ENCODE peak calls at places on chromosomes 16 and 17, in four cellular contexts. N is PC-3, W is K562, M is neural progenitor cell. O is an unnamed sample. For H3K4me1, the result is how much of the 10 kb centered on the place peaks cover.

GRCh38 chr16:1876468-1876867 is 4.5 kb upstream of the MEIOB start:
- DNase-seq in M (no peak), W (no peak), N (no peak), O (no peak)

GRCh38 chr17:34798581-34798980 is 162.7 kb downstream of the CCT6B start:
- DNase-seq in N (no peak), W (no peak), M (peak), O (no peak)

GRCh38 chr16:1545044-1545736 is 11.7 kb downstream of the TMEM204 start:
- DNase-seq in M (no peak), W (no peak), N (no peak), O (no peak)

GRCh38 chr16:4388275-4389021 is 16.8 kb downstream of the VASN start:
- DNase-seq in N (no peak), M (no peak), W (no peak), O (no peak)

GRCh38 chr17:32267690-32268205 is 2.1 kb downstream of the RHBDL3 start:
- DNase-seq in N (no peak), M (peak), W (no peak), O (no peak)

GRCh38 chr17:37711113-37711512 is 33.7 kb downstream of the HNF1B start:
- DNase-seq in W (no peak), N (no peak), M (no peak), O (no peak)

GRCh38 chr16:83660282-83660681 is 147.5 kb upstream of the HSBP1 start:
- DNase-seq in M (no peak), W (no peak), N (no peak), O (no peak)

GRCh38 chr16:2783581-2784375 is 3.6 kb downstream of the PRSS33 start:
- DNase-seq in N (no peak), W (no peak), M (no peak), O (no peak)

GRCh38 chr17:36529121-36529520 is 5.5 kb downstream of the MYO19 start:
- DNase-seq in M (no peak), W (peak), N (peak), O (no peak)

GRCh38 chr16:49700222-49700927 is 155.5 kb downstream of the ZNF423 start:
- DNase-seq in N (no peak), W (no peak), M (peak), O (peak)

GRCh38 chr17:21039839-21040575 is 2.8 kb downstream of the USP22 start:
- DNase-seq in M (peak), W (peak), N (peak), O (peak)

GRCh38 chr16:52078716-52079655 is 468.0 kb downstream of the TOX3 start:
- DNase-seq in N (no peak), M (no peak), W (no peak), O (no peak)

GRCh38 chr16:30041841-30042240 is 10.8 kb upstream of the TLCD3B start:
- DNase-seq in N (peak), W (peak), M (no peak), O (no peak)

GRCh38 chr17:67821871-67822367 is 3.4 kb upstream of the BPTF start:
- DNase-seq in M (no peak), W (no peak), N (no peak), O (no peak)

GRCh38 chr17:56896968-56897359 is 16.9 kb downstream of the TRIM25 start:
- DNase-seq in W (no peak), M (no peak), N (peak), O (peak)

GRCh38 chr16:70691223-70692129 is 5.6 kb upstream of the MTSS2 start:
- DNase-seq in M (peak), W (no peak), N (no peak), O (peak)

GRCh38 chr16:59633996-59634579 is 900.0 kb upstream of the GOT2 start:
- DNase-seq in M (no peak), W (no peak), N (peak), O (no peak)

GRCh38 chr16:15516609-15517008 is 82.2 kb downstream of the BMERB1 start:
- DNase-seq in M (no peak), N (no peak), W (no peak), O (no peak)

GRCh38 chr17:45147102-45147580 is 1.1 kb upstream of the HEXIM1 start:
- DNase-seq in M (peak), N (no peak), W (peak), O (no peak)

GRCh38 chr17:45170976-45171337 is 9.3 kb downstream of the HEXIM2 start:
- DNase-seq in W (no peak), N (peak), M (no peak), O (peak)

GRCh38 chr17:67602974-67603373 is 114.8 kb upstream of the NOL11 start:
- DNase-seq in W (peak), N (peak), M (peak), O (peak)

GRCh38 chr17:66837883-66838665 is 3.2 kb downstream of the CACNG5 start:
- DNase-seq in N (no peak), M (no peak), W (no peak), O (no peak)

GRCh38 chr16:50335198-50335958 is 33.4 kb downstream of the BRD7 start:
- DNase-seq in N (no peak), W (peak), M (no peak), O (no peak)

GRCh38 chr16:50989047-50989446 is 162.0 kb downstream of the SALL1 start:
- DNase-seq in M (no peak), N (no peak), W (no peak), O (no peak)

GRCh38 chr17:30244853-30245385 is 9.4 kb upstream of the SLC6A4 start:
- DNase-seq in W (peak), M (no peak), N (peak), O (no peak)

GRCh38 chr16:57284206-57284951 is at the start of gene PLLP:
- DNase-seq in W (peak), N (peak), M (peak), O (peak)

GRCh38 chr17:3845361-3845753 is 689 bp downstream of the NCBP3 start:
- DNase-seq in N (no peak), W (peak), M (no peak), O (no peak)

GRCh38 chr16:89534147-89534788 is 26.1 kb downstream of the SPG7 start:
- DNase-seq in M (no peak), W (no peak), N (no peak), O (no peak)

GRCh38 chr16:59527206-59527997 is 793.3 kb upstream of the GOT2 start:
- DNase-seq in M (no peak), W (no peak), N (peak), O (no peak)

GRCh38 chr17:76382803-76383644 is 1.4 kb upstream of the SPHK1 start:
- DNase-seq in M (peak), W (peak), N (peak), O (peak)

GRCh38 chr17:44350733-44351226 is 5.7 kb downstream of the GRN start:
- DNase-seq in M (peak), W (peak), N (peak), O (peak)

GRCh38 chr17:75906143-75906884 is 1.6 kb upstream of the MRPL38 start:
- DNase-seq in M (no peak), W (no peak), N (no peak), O (no peak)

GRCh38 chr16:54936979-54937672 is 6.5 kb downstream of the IRX5 start:
- DNase-seq in N (no peak), W (no peak), M (peak), O (no peak)

GRCh38 chr16:70470927-70471341 is 16.5 kb downstream of the FCSK start:
- DNase-seq in N (peak), W (peak), M (peak), O (no peak)

GRCh38 chr16:67477960-67478554 is 2.9 kb downstream of the ATP6V0D1 start:
- DNase-seq in W (no peak), M (no peak), N (no peak), O (no peak)

GRCh38 chr17:44782349-44782850 is 23.6 kb downstream of the ADAM11 start:
- DNase-seq in W (no peak), N (no peak), M (no peak), O (no peak)

GRCh38 chr16:67723151-67723915 is 4.2 kb upstream of the GFOD2 start:
- DNase-seq in N (peak), W (no peak), M (no peak), O (no peak)

GRCh38 chr16:57534337-57534880 is 2.0 kb downstream of the CCDC102A start:
- DNase-seq in W (no peak), M (no peak), N (no peak), O (peak)

GRCh38 chr16:275041-275621 is 613 bp downstream of the RGS11 start:
- DNase-seq in W (no peak), N (no peak), M (peak), O (no peak)

GRCh38 chr16:29899516-29900101 is at the start of gene SEZ6L2:
- DNase-seq in W (peak), N (peak), M (peak), O (peak)

DNA sequence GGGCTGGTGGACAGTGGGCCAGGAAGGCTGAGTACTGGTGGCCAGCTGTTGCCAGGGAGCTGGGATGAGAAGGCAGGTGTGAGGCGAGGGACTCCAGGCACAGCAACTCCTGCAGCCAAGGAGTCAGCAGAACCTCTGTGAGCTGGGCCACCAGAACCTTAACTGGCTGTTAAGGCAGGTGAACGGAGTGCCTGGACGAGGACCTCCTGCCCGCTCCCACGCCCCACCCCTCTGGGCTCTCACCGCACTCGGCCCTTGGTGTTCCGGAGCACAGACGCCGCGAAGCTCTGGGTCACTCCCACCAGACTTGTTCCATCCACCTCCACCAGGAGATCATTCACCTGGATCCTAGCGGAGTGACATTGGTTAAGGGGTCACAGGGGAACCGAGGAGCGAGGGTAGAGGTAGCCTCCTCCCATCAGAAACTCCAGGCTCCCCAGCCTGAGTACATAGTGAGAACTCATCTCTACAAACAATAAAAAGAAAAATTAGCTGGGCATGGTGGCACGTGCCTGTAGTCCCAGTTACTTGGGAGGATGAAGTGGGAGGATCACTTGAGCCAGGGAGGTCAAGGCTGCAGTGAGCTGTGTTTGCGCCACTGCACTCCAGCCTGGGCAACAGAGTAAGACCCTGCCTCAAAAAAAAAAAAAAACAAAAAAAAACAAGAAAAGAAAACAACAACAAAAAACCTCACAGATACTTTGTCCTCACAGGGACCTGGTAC is 9.3 kb downstream of the PPP1R9B start:
- DNase-seq in N (no peak), M (no peak), W (no peak), O (no peak)
- H3K4me1 ChIP-seq in N (under half), M (under half), W (under half), O (under half)

DNA sequence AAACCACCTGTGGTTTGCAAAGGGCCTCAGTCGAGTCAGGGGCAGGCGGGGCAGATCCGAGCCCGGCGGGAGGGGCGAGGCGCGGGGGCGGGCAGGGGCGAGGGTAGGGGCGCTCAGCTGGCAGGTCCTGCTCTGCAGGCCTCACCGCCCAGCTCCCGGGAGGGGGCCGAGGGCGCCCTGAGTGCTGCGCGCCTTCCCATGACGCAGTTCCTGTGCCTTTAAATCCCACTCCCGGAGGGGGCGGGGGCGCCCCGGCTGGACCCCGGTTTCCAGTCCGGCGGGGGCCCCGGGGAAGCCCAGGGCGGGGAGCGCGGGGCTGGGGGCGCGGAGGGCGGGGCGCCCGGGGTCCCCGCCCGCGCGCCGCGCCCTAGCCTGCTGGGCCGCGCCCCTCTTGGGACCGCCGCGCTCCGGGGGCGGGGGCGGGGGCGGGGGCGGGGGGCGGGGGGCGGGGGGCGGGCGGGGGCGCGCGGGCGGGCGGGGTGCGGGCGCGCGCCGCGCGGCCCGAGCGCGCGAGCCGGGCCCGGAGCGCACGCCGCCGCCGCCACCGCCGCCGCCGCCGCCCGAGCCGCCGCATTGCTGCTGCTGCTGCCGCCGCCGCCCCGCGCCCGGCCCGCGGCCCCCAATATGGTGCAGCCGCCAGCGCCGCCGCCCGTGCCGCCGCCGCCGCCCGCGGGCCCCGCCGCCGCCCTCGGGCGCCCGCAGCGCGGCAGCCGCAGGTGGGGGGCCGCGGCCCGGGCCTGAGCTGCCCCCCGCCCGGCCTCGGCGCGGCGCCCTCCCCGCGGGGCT is at the start of gene JPH3:
- DNase-seq in W (no peak), M (peak), N (no peak), O (no peak)
- H3K9ac ChIP-seq in W (no peak), M (no peak), N (no peak), O (no peak)

GRCh38 chr16:72818286-72818845 is 229.6 kb downstream of the ZFHX3 start:
- DNase-seq in W (peak), M (peak), N (no peak), O (no peak)
- TF ChIP-seq CTCF in W (peak), M (peak), N (peak), O (no peak)

GRCh38 chr16:10978846-10979446 is 34.6 kb downstream of the CLEC16A start:
- DNase-seq in W (no peak), M (no peak), N (no peak), O (no peak)
- H3K4me1 ChIP-seq in W (under half), M (under half), N (under half), O (under half)

DNA sequence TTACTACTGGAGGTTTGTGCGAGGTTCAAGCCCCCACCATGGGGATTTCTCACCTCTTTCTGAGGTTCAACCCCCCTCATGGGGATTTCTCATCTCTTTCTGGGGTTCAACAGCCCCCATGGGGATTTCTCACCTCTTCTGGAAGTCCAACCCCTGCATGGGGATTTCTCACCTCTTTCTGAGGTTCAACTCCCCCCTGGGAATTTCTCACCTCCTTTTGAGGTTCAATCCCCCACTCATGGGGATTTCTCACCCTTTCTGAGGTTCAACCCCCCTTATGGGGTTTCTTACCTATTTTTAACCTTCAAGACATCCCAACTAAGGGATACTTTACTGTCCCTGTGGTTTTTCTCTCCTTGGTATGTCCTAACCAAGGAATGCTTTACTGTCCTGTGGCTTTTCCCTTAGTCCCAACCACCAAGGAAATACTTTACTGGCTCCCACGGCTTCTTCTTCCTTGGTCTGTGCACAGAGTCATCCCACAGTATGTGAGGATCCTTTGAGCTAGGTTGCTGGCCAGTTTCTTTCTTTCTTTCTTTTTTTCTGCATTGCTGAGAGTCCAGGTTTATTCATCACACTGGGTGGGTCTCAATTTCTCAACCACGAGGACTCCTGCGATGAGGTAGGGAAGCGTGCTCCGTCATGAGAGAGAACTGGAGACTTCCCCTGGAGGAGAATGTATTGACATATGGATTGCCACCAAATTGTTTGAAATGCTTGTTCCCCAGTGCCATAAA is 2140.2 kb downstream of the TP53TG3F start:
- DNase-seq in W (no peak), M (no peak), N (no peak), O (no peak)
- H3K9ac ChIP-seq in W (no peak), M (no peak), N (no peak), O (no peak)

GRCh38 chr17:19738757-19739156 is 9.3 kb downstream of the ALDH3A1 start:
- DNase-seq in W (no peak), M (no peak), N (no peak), O (no peak)
- TF ChIP-seq CTCF in W (no peak), M (no peak), N (no peak), O (no peak)

GRCh38 chr17:19412984-19413383 is 2.0 kb downstream of the RNF112 start:
- DNase-seq in W (no peak), M (no peak), N (no peak), O (no peak)

GRCh38 chr17:19412510-19412909 is 1.5 kb downstream of the RNF112 start:
- DNase-seq in N (no peak), W (no peak), M (no peak), O (no peak)

GRCh38 chr17:19415311-19415710 is 4.3 kb downstream of the RNF112 start:
- DNase-seq in N (no peak), M (no peak), W (no peak), O (no peak)

GRCh38 chr17:19414396-19415280 is 3.6 kb downstream of the RNF112 start:
- DNase-seq in N (no peak), W (no peak), M (no peak), O (no peak)

GRCh38 chr17:19413725-19414124 is 2.7 kb downstream of the RNF112 start:
- DNase-seq in M (no peak), W (no peak), N (no peak), O (no peak)
- H3K4me1 ChIP-seq in M (under half), W (under half), N (under half), O (under half)

GRCh38 chr16:11794447-11794846 is 2.6 kb downstream of the ZC3H7A start:
- DNase-seq in W (no peak), M (no peak), N (no peak), O (no peak)
- H3K9ac ChIP-seq in W (peak), M (no peak), N (no peak), O (no peak)

GRCh38 chr17:80826955-80827645 is 164.5 kb upstream of the CHMP6 start:
- DNase-seq in M (peak), N (peak), W (no peak), O (no peak)
- TF ChIP-seq CTCF in M (no peak), N (no peak), W (no peak), O (no peak)

O was measured in colonic mucosa.